ENCODE peak calls at places on chromosome 22, in nine cellular contexts. D is left lung; A is MCF 10A; N is pulmonary artery endothelial cell; B is SHP77; L is EL; J is CD4-positive, alpha-beta T cell; Q is DMS153; C is RWPE1. E is an unnamed sample.

GRCh38 chr22:17234144-17234623 is 14.9 kb upstream of the ADA2 start:
- DNase-seq in B (no peak), L (peak), N (no peak), Q (no peak), J (no peak), C (no peak), A (no peak), D (no peak), E (no peak)

GRCh38 chr22:43388420-43388851 is 23.4 kb upstream of the MPPED1 start:
- DNase-seq in N (no peak), C (peak), J (peak), L (peak), D (peak), A (peak), Q (peak), B (peak), E (peak)

GRCh38 chr22:31064369-31064768 is 16.7 kb upstream of the SMTN start:
- DNase-seq in A (no peak), D (no peak), B (no peak), J (no peak), N (no peak), C (no peak), L (no peak), Q (no peak), E (no peak)

GRCh38 chr22:30267382-30268302 is 991 bp upstream of the OSM start:
- DNase-seq in B (no peak), A (no peak), Q (no peak), C (no peak), N (no peak), D (no peak), J (peak), L (no peak), E (no peak)

GRCh38 chr22:23376256-23376655 is 195.9 kb downstream of the BCR start:
- DNase-seq in J (no peak), L (peak), Q (no peak), C (no peak), N (no peak), D (no peak), B (no peak), A (peak), E (no peak)

GRCh38 chr22:22394589-22394988 is 114.0 kb downstream of the ZNF280B start:
- DNase-seq in Q (peak), C (no peak), J (no peak), A (no peak), D (no peak), B (no peak), N (no peak), L (no peak), E (no peak)

GRCh38 chr22:21961886-21962654 is 9.4 kb upstream of the PPM1F start:
- DNase-seq in B (no peak), N (no peak), Q (no peak), A (peak), C (no peak), J (no peak), D (no peak), L (peak), E (no peak)

GRCh38 chr22:25663654-25664053 is 78.3 kb upstream of the MYO18B start:
- DNase-seq in N (no peak), D (no peak), A (no peak), B (no peak), J (no peak), L (no peak), C (no peak), Q (no peak), E (no peak)

GRCh38 chr22:50016308-50016987 is 3.9 kb upstream of the IL17REL start:
- DNase-seq in Q (no peak), L (no peak), N (no peak), A (no peak), C (no peak), J (no peak), D (no peak), B (no peak), E (no peak)

GRCh38 chr22:27253108-27253507 is 548.4 kb downstream of the MN1 start:
- DNase-seq in N (no peak), D (no peak), J (no peak), C (no peak), L (no peak), A (no peak), B (no peak), Q (no peak), E (no peak)

GRCh38 chr22:42114721-42115120 is 15.9 kb downstream of the CYP2D6 start:
- DNase-seq in N (no peak), Q (no peak), J (no peak), C (no peak), A (peak), B (peak), D (no peak), L (peak), E (no peak)